ENCODE peak calls at places on chromosome 14, in seven cellular contexts. One of them, this sample, is unnamed.

GRCh38 chr14:53002576-53002975 is 51.7 kb upstream of the FERMT2 start:
- DNase-seq in A549: no peak
- DNase-seq in adrenal gland: no peak
- DNase-seq in body of pancreas: no peak
- DNase-seq in uterus: no peak
- DNase-seq in spleen: no peak
- DNase-seq in breast epithelium: no peak
- DNase-seq in this sample: no peak

GRCh38 chr14:105049753-105050550 is 15.3 kb downstream of the GPR132 start:
- DNase-seq in A549: no peak
- DNase-seq in adrenal gland: no peak
- DNase-seq in body of pancreas: no peak
- DNase-seq in uterus: no peak
- DNase-seq in spleen: peak; percentile 68
- DNase-seq in breast epithelium: no peak
- DNase-seq in this sample: no peak

GRCh38 chr14:57136669-57137068 is 132.0 kb downstream of the EXOC5 start:
- DNase-seq in A549: no peak
- DNase-seq in adrenal gland: no peak
- DNase-seq in body of pancreas: no peak
- DNase-seq in uterus: no peak
- DNase-seq in spleen: no peak
- DNase-seq in breast epithelium: no peak
- DNase-seq in this sample: no peak

GRCh38 chr14:52391866-52392600 is 77.9 kb downstream of the PTGER2 start:
- DNase-seq in A549: no peak
- DNase-seq in adrenal gland: no peak
- DNase-seq in body of pancreas: no peak
- DNase-seq in uterus: no peak
- DNase-seq in spleen: no peak
- DNase-seq in breast epithelium: no peak
- DNase-seq in this sample: peak; percentile 13

GRCh38 chr14:25622752-25623151 is 572.8 kb upstream of the STXBP6 start:
- DNase-seq in A549: no peak
- DNase-seq in adrenal gland: no peak
- DNase-seq in body of pancreas: no peak
- DNase-seq in uterus: no peak
- DNase-seq in spleen: no peak
- DNase-seq in breast epithelium: no peak
- DNase-seq in this sample: no peak

GRCh38 chr14:68734231-68734732 is 58.6 kb downstream of the ZFP36L1 start:
- DNase-seq in A549: no peak
- DNase-seq in adrenal gland: peak; percentile 29
- DNase-seq in body of pancreas: no peak
- DNase-seq in uterus: no peak
- DNase-seq in spleen: peak; percentile 85
- DNase-seq in breast epithelium: no peak
- DNase-seq in this sample: no peak

GRCh38 chr14:104723651-104724406 is at the start of gene ADSS1:
- DNase-seq in A549: peak; percentile 70
- DNase-seq in adrenal gland: peak; percentile 75
- DNase-seq in body of pancreas: peak; percentile 76
- DNase-seq in uterus: peak; percentile 46
- DNase-seq in spleen: peak; percentile 93
- DNase-seq in breast epithelium: no peak
- DNase-seq in this sample: no peak

GRCh38 chr14:21024668-21025373 is at the start of gene NDRG2:
- DNase-seq in A549: peak; percentile 49
- DNase-seq in adrenal gland: peak; percentile 86
- DNase-seq in body of pancreas: peak; percentile 88
- DNase-seq in uterus: peak; percentile 89
- DNase-seq in spleen: peak; percentile 94
- DNase-seq in breast epithelium: peak; percentile 84
- DNase-seq in this sample: no peak

GRCh38 chr14:77542349-77543239 is 44.0 kb upstream of the ISM2 start:
- DNase-seq in A549: no peak
- DNase-seq in adrenal gland: peak; percentile 27
- DNase-seq in body of pancreas: no peak
- DNase-seq in uterus: no peak
- DNase-seq in spleen: no peak
- DNase-seq in breast epithelium: no peak
- DNase-seq in this sample: no peak

GRCh38 chr14:69325646-69326265 is 65.8 kb downstream of the GALNT16 start:
- DNase-seq in A549: peak; percentile 48
- DNase-seq in adrenal gland: no peak
- DNase-seq in body of pancreas: peak; percentile 5
- DNase-seq in uterus: peak; percentile 5
- DNase-seq in spleen: peak; percentile 53
- DNase-seq in breast epithelium: no peak
- DNase-seq in this sample: no peak

GRCh38 chr14:93331375-93332031 is 1.3 kb downstream of the BTBD7 start:
- DNase-seq in A549: no peak
- DNase-seq in adrenal gland: peak; percentile 42
- DNase-seq in body of pancreas: no peak
- DNase-seq in uterus: peak; percentile 48
- DNase-seq in spleen: peak; percentile 87
- DNase-seq in breast epithelium: no peak
- DNase-seq in this sample: no peak

GRCh38 chr14:23569443-23570151 is 2.0 kb upstream of the AP1G2 start:
- DNase-seq in A549: no peak
- DNase-seq in adrenal gland: no peak
- DNase-seq in body of pancreas: no peak
- DNase-seq in uterus: peak; percentile 15
- DNase-seq in spleen: no peak
- DNase-seq in breast epithelium: peak; percentile 77
- DNase-seq in this sample: peak; percentile 58

GRCh38 chr14:24233538-24233866 is 773 bp downstream of the GMPR2 start:
- DNase-seq in A549: no peak
- DNase-seq in adrenal gland: peak; percentile 61
- DNase-seq in body of pancreas: no peak
- DNase-seq in uterus: no peak
- DNase-seq in spleen: no peak
- DNase-seq in breast epithelium: no peak
- DNase-seq in this sample: no peak

GRCh38 chr14:75275598-75275997 is 3.0 kb upstream of the FOS start:
- DNase-seq in A549: no peak
- DNase-seq in adrenal gland: no peak
- DNase-seq in body of pancreas: no peak
- DNase-seq in uterus: no peak
- DNase-seq in spleen: peak; percentile 10
- DNase-seq in breast epithelium: no peak
- DNase-seq in this sample: no peak

GRCh38 chr14:104433401-104434213 is 146.0 kb upstream of the C14orf180 start:
- DNase-seq in A549: no peak
- DNase-seq in adrenal gland: no peak
- DNase-seq in body of pancreas: no peak
- DNase-seq in uterus: no peak
- DNase-seq in spleen: peak; percentile 69
- DNase-seq in breast epithelium: no peak
- DNase-seq in this sample: no peak

GRCh38 chr14:64992328-64992885 is 5.7 kb downstream of the FNTB start:
- DNase-seq in A549: no peak
- DNase-seq in adrenal gland: peak; percentile 20
- DNase-seq in body of pancreas: no peak
- DNase-seq in uterus: no peak
- DNase-seq in spleen: no peak
- DNase-seq in breast epithelium: no peak
- DNase-seq in this sample: no peak

GRCh38 chr14:33509454-33509853 is 441.4 kb downstream of the EGLN3 start:
- DNase-seq in A549: no peak
- DNase-seq in adrenal gland: no peak
- DNase-seq in body of pancreas: no peak
- DNase-seq in uterus: no peak
- DNase-seq in spleen: no peak
- DNase-seq in breast epithelium: no peak
- DNase-seq in this sample: no peak

GRCh38 chr14:60311417-60311816 is 62.4 kb downstream of the PPM1A start:
- DNase-seq in A549: no peak
- DNase-seq in adrenal gland: peak; percentile 30
- DNase-seq in body of pancreas: no peak
- DNase-seq in uterus: no peak
- DNase-seq in spleen: no peak
- DNase-seq in breast epithelium: no peak
- DNase-seq in this sample: no peak

GRCh38 chr14:39469094-39469710 is 37.0 kb upstream of the FBXO33 start:
- DNase-seq in A549: no peak
- DNase-seq in adrenal gland: peak; percentile 7
- DNase-seq in body of pancreas: no peak
- DNase-seq in uterus: no peak
- DNase-seq in spleen: no peak
- DNase-seq in breast epithelium: no peak
- DNase-seq in this sample: no peak

GRCh38 chr14:99480856-99481744 is at the start of the genes CCNK and SETD3:
- DNase-seq in A549: peak; percentile 99
- DNase-seq in adrenal gland: peak; percentile 100
- DNase-seq in body of pancreas: peak; percentile 100
- DNase-seq in uterus: peak; percentile 100
- DNase-seq in spleen: peak; percentile 100
- DNase-seq in breast epithelium: peak; percentile 100
- DNase-seq in this sample: peak; percentile 99
- TF ChIP-seq POLR2A in A549: peak; percentile 93
- TF ChIP-seq POLR2A in adrenal gland: peak; percentile 87
- TF ChIP-seq POLR2A in body of pancreas: peak; percentile 96
- TF ChIP-seq POLR2A in uterus: peak; percentile 94
- TF ChIP-seq POLR2A in spleen: peak; percentile 81
- TF ChIP-seq POLR2A in breast epithelium: peak; percentile 96
- TF ChIP-seq POLR2A in this sample: peak; percentile 75

GRCh38 chr14:100679707-100680438 is 46.8 kb upstream of the DLK1 start:
- DNase-seq in A549: no peak
- DNase-seq in adrenal gland: no peak
- DNase-seq in body of pancreas: peak; percentile 42
- DNase-seq in uterus: peak; percentile 73
- DNase-seq in spleen: peak; percentile 84
- DNase-seq in breast epithelium: peak; percentile 43
- DNase-seq in this sample: no peak
- H3K27ac ChIP-seq in A549: no peak overlapping the region
- H3K27ac ChIP-seq in adrenal gland: peak overlapping the region; percentile 91
- H3K27ac ChIP-seq in body of pancreas: peak overlapping the region; percentile 61
- H3K27ac ChIP-seq in uterus: peak overlapping the region; percentile 73
- H3K27ac ChIP-seq in spleen: peak overlapping the region; percentile 86
- H3K27ac ChIP-seq in breast epithelium: peak overlapping the region; percentile 73
- H3K27ac ChIP-seq in this sample: no peak overlapping the region

GRCh38 chr14:94376108-94376975 is 12.1 kb downstream of the SERPINA1 start:
- DNase-seq in A549: no peak
- DNase-seq in adrenal gland: no peak
- DNase-seq in body of pancreas: no peak
- DNase-seq in uterus: no peak
- DNase-seq in spleen: no peak
- DNase-seq in breast epithelium: no peak
- DNase-seq in this sample: no peak
- TF ChIP-seq POLR2A in A549: no peak
- TF ChIP-seq POLR2A in adrenal gland: no peak
- TF ChIP-seq POLR2A in body of pancreas: no peak
- TF ChIP-seq POLR2A in uterus: no peak
- TF ChIP-seq POLR2A in spleen: no peak
- TF ChIP-seq POLR2A in breast epithelium: no peak
- TF ChIP-seq POLR2A in this sample: no peak

DNA sequence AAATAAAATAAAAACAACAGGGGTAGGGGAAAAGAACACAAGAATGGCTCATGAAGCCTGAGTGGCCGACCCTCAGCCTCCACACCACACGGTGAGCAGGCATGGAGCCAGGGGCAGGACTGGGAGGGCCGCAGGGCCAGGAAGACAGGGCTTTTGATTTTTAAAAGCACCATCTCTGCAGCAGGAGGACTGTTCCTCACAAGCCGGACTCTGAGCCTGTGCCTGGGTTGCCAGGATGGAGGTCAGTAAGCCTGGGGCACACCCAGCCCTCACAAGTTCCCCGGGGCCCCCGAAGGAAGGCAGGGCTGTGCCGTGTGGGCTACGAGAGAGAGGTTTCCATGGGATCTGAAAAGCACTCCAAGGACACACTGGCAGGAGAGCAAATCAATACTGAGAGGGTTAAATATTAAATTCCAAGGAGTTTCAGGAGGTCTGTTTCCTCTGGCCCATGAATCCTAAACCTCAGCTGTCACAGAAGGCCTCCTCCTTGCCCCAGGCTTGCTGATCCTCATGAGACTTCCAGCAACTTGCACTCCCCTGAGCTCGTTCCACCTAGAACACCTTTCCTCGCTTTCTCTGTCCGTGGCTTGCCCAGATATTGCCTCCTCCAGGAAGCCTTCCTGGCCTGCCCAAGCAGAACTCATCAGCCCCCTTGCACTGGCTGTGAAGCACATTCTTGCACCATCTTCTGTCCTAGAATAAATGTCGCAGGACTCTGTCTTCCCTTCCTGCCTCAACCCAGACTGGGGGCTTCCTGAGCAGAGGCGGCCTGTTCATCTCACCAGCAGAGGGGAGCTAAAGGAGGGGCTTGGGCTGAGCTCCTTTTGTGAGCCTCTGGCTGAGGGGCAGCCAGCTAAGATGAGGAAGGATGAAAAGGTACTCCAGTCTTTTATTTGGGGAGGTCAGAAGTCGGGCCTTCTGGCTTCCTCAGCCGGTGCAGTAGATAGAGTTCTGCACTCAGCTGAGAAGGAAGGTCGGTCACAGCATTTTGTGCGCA is 64.6 kb downstream of the CCDC88C start:
- DNase-seq in A549: no peak
- DNase-seq in adrenal gland: no peak
- DNase-seq in body of pancreas: no peak
- DNase-seq in uterus: no peak
- DNase-seq in spleen: peak; percentile 64
- DNase-seq in breast epithelium: no peak
- DNase-seq in this sample: no peak
- H3K27ac ChIP-seq in A549: no peak overlapping the region
- H3K27ac ChIP-seq in adrenal gland: no peak overlapping the region
- H3K27ac ChIP-seq in body of pancreas: no peak overlapping the region
- H3K27ac ChIP-seq in uterus: peak overlapping the region; percentile 4
- H3K27ac ChIP-seq in spleen: no peak overlapping the region
- H3K27ac ChIP-seq in breast epithelium: no peak overlapping the region
- H3K27ac ChIP-seq in this sample: no peak overlapping the region

GRCh38 chr14:36320210-36321003 is at the start of gene MBIP:
- DNase-seq in A549: peak; percentile 95
- DNase-seq in adrenal gland: peak; percentile 98
- DNase-seq in body of pancreas: peak; percentile 94
- DNase-seq in uterus: peak; percentile 93
- DNase-seq in spleen: peak; percentile 92
- DNase-seq in breast epithelium: peak; percentile 93
- DNase-seq in this sample: peak; percentile 96
- TF ChIP-seq POLR2A in A549: peak; percentile 47
- TF ChIP-seq POLR2A in adrenal gland: peak; percentile 35
- TF ChIP-seq POLR2A in body of pancreas: peak; percentile 86
- TF ChIP-seq POLR2A in uterus: peak; percentile 9
- TF ChIP-seq POLR2A in spleen: no peak
- TF ChIP-seq POLR2A in breast epithelium: peak; percentile 58
- TF ChIP-seq POLR2A in this sample: peak; percentile 80

This sample was measured in HCT116.